ENCODE peak calls at places on chromosomes 13 and 19, in eight cellular contexts. T, I, X, S, Q, O, V and W are unnamed samples.

GRCh38 chr19:45446295-45446694 is 21.5 kb upstream of the FOSB start:
- DNase-seq in T (no peak), I (no peak), X (peak; percentile 58), S (no peak), Q (no peak), O (peak; percentile 2), V (no peak), W (no peak)

GRCh38 chr13:76822691-76823267 is 63.4 kb downstream of the KCTD12 start:
- DNase-seq in T (no peak), I (no peak), X (no peak), S (no peak), Q (no peak), O (no peak), V (no peak), W (no peak)

GRCh38 chr13:112443191-112444000 is 67.2 kb downstream of the SPACA7 start:
- DNase-seq in T (no peak), I (no peak), X (no peak), S (no peak), Q (no peak), O (no peak), V (no peak), W (no peak)

GRCh38 chr19:11737964-11738745 is 591 bp downstream of the ZNF823 start:
- DNase-seq in T (peak; percentile 84), I (no peak), X (peak; percentile 67), S (peak; percentile 84), Q (peak; percentile 22), O (no peak), V (no peak), W (peak; percentile 38)

GRCh38 chr13:113489549-113490495 is 689 bp downstream of the DCUN1D2 start:
- DNase-seq in T (peak; percentile 39), I (peak; percentile 7), X (peak; percentile 65), S (peak; percentile 60), Q (peak; percentile 16), O (peak; percentile 49), V (no peak), W (peak; percentile 30)

GRCh38 chr13:19597523-19597922 is 35.9 kb upstream of the MPHOSPH8 start:
- DNase-seq in T (no peak), I (no peak), X (peak; percentile 46), S (no peak), Q (no peak), O (no peak), V (peak; percentile 42), W (no peak)

GRCh38 chr19:15449620-15450527 is at the start of gene WIZ:
- DNase-seq in T (peak; percentile 91), I (peak; percentile 81), X (peak; percentile 74), S (peak; percentile 92), Q (peak; percentile 69), O (peak; percentile 31), V (peak; percentile 3), W (peak; percentile 75)

GRCh38 chr19:16266586-16266942 is 58.1 kb upstream of the KLF2 start:
- DNase-seq in T (no peak), I (peak; percentile 61), X (no peak), S (no peak), Q (peak; percentile 10), O (no peak), V (no peak), W (peak; percentile 65)

GRCh38 chr13:77874406-77874805 is 44.2 kb downstream of the EDNRB start:
- DNase-seq in T (no peak), I (no peak), X (no peak), S (no peak), Q (no peak), O (no peak), V (peak; percentile 33), W (no peak)

GRCh38 chr19:13441810-13442512 is 64.3 kb downstream of the CACNA1A start:
- DNase-seq in T (peak; percentile 20), I (peak; percentile 13), X (peak; percentile 47), S (no peak), Q (peak; percentile 15), O (no peak), V (peak; percentile 11), W (peak; percentile 12)

GRCh38 chr13:102392810-102393209 is 9.0 kb downstream of the FGF14 start:
- DNase-seq in T (no peak), I (no peak), X (no peak), S (no peak), Q (no peak), O (no peak), V (no peak), W (no peak)

GRCh38 chr19:7582446-7582845 is 13.2 kb upstream of the CAMSAP3 start:
- DNase-seq in T (no peak), I (no peak), X (no peak), S (no peak), Q (no peak), O (no peak), V (no peak), W (no peak)

GRCh38 chr19:6802336-6803035 is 30.0 kb downstream of the VAV1 start:
- DNase-seq in T (peak; percentile 60), I (peak; percentile 44), X (no peak), S (peak; percentile 76), Q (peak; percentile 69), O (no peak), V (no peak), W (peak; percentile 58)

GRCh38 chr13:43648733-43649132 is 138.0 kb downstream of the ENOX1 start:
- DNase-seq in T (no peak), I (no peak), X (no peak), S (no peak), Q (no peak), O (no peak), V (no peak), W (no peak)

GRCh38 chr19:32686847-32687450 is 4.7 kb upstream of the NUDT19 start:
- DNase-seq in T (no peak), I (no peak), X (no peak), S (no peak), Q (no peak), O (no peak), V (no peak), W (no peak)

GRCh38 chr13:41222259-41222852 is 28.0 kb upstream of the KBTBD7 start:
- DNase-seq in T (peak; percentile 44), I (peak; percentile 9), X (peak; percentile 61), S (no peak), Q (peak; percentile 26), O (no peak), V (no peak), W (peak; percentile 9)

GRCh38 chr13:110347535-110348308 is 40.6 kb downstream of the COL4A2 start:
- DNase-seq in T (no peak), I (no peak), X (peak; percentile 91), S (no peak), Q (no peak), O (no peak), V (no peak), W (no peak)

GRCh38 chr19:11423804-11424318 is 4.7 kb upstream of the RGL3 start:
- DNase-seq in T (no peak), I (no peak), X (no peak), S (no peak), Q (no peak), O (no peak), V (no peak), W (no peak)

GRCh38 chr13:44198826-44199225 is 174.8 kb upstream of the SERP2 start:
- DNase-seq in T (no peak), I (no peak), X (no peak), S (no peak), Q (no peak), O (no peak), V (no peak), W (no peak)

GRCh38 chr13:67075239-67075638 is 154.9 kb downstream of the PCDH9 start:
- DNase-seq in T (no peak), I (no peak), X (peak; percentile 26), S (no peak), Q (no peak), O (no peak), V (no peak), W (no peak)

GRCh38 chr19:18353378-18354005 is 13.1 kb downstream of the PGPEP1 start:
- DNase-seq in T (no peak), I (no peak), X (no peak), S (no peak), Q (no peak), O (no peak), V (no peak), W (no peak)

GRCh38 chr19:6501740-6502648 is at the start of gene TUBB4A:
- DNase-seq in T (peak; percentile 28), I (no peak), X (peak; percentile 26), S (no peak), Q (peak; percentile 35), O (no peak), V (no peak), W (peak; percentile 38)

GRCh38 chr19:33785795-33786194 is 10.9 kb upstream of the KCTD15 start:
- DNase-seq in T (no peak), I (no peak), X (no peak), S (no peak), Q (no peak), O (no peak), V (no peak), W (no peak)

GRCh38 chr19:55304980-55305379 is 20.2 kb downstream of the TMEM150B start:
- DNase-seq in T (no peak), I (no peak), X (no peak), S (no peak), Q (no peak), O (no peak), V (no peak), W (no peak)

GRCh38 chr19:47357788-47358680 is 8.9 kb downstream of the DHX34 start:
- DNase-seq in T (no peak), I (no peak), X (peak; percentile 6), S (no peak), Q (no peak), O (no peak), V (no peak), W (no peak)

GRCh38 chr13:99386495-99386894 is 79.3 kb upstream of the GPR183 start:
- DNase-seq in T (no peak), I (no peak), X (no peak), S (no peak), Q (no peak), O (no peak), V (no peak), W (no peak)